ENCODE peak calls at places on chromosomes 7 and 10, in nine cellular contexts. S, C, B, N, R, U, J, I and W are unnamed samples.

GRCh38 chr10:133014416-133015210 is 72.2 kb upstream of the CFAP46 start:
- DNase-seq in S (no peak), I (no peak), J (no peak), C (no peak), R (no peak), N (no peak), U (no peak), B (no peak), W (no peak)

GRCh38 chr7:73799282-73800141 is 29.4 kb upstream of the CLDN3 start:
- DNase-seq in C (no peak), U (no peak), S (peak; percentile 24), B (peak; percentile 2), R (no peak), N (no peak), I (no peak), J (no peak), W (no peak)

GRCh38 chr10:101812606-101813005 is 5.6 kb downstream of the OGA start:
- DNase-seq in S (no peak), J (no peak), R (no peak), U (no peak), I (no peak), C (no peak), B (no peak), N (no peak), W (no peak)

GRCh38 chr7:57205000-57205399 is 72.8 kb upstream of the ZNF479 start:
- DNase-seq in J (no peak), I (no peak), C (no peak), S (no peak), U (no peak), N (no peak), B (no peak), R (no peak), W (no peak)

GRCh38 chr7:135414850-135415439 is 95.0 kb downstream of the CNOT4 start:
- DNase-seq in B (no peak), U (peak; percentile 21), N (peak; percentile 3), I (peak; percentile 68), J (no peak), R (no peak), C (no peak), S (peak; percentile 83), W (no peak)

GRCh38 chr7:55534262-55534915 is 37.9 kb downstream of the VOPP1 start:
- DNase-seq in N (peak; percentile 70), J (peak; percentile 65), I (peak; percentile 60), S (no peak), B (peak; percentile 78), R (peak; percentile 28), C (no peak), U (no peak), W (no peak)

GRCh38 chr7:139328375-139328774 is 12.8 kb upstream of the FMC1 start:
- DNase-seq in S (peak; percentile 20), B (no peak), N (peak; percentile 69), R (no peak), C (no peak), J (no peak), I (peak; percentile 55), U (peak; percentile 67), W (no peak)

GRCh38 chr7:128443817-128444216 is 11.9 kb upstream of the HILPDA start:
- DNase-seq in C (no peak), B (no peak), J (no peak), U (no peak), S (no peak), R (no peak), I (no peak), N (no peak), W (no peak)

GRCh38 chr7:106199813-106200364 is 84.9 kb downstream of the NAMPT start:
- DNase-seq in C (no peak), J (no peak), B (no peak), I (no peak), N (no peak), S (no peak), R (no peak), U (no peak), W (no peak)

GRCh38 chr7:34362621-34363020 is 295.4 kb upstream of the NPSR1 start:
- DNase-seq in C (no peak), R (no peak), I (no peak), U (no peak), B (no peak), J (no peak), N (no peak), S (no peak), W (no peak)

GRCh38 chr7:85750454-85750949 is 563.6 kb upstream of the SEMA3D start:
- DNase-seq in S (peak; percentile 54), I (peak; percentile 53), C (no peak), N (peak; percentile 24), R (no peak), B (no peak), U (no peak), J (no peak), W (no peak)

GRCh38 chr7:128210590-128211570 is 30.2 kb upstream of the LEP start:
- DNase-seq in I (no peak), C (no peak), R (no peak), N (no peak), B (peak; percentile 40), U (no peak), S (no peak), J (no peak), W (no peak)

GRCh38 chr7:12674861-12675260 is 12.6 kb upstream of the ARL4A start:
- DNase-seq in S (peak; percentile 51), I (peak; percentile 78), C (no peak), N (no peak), B (no peak), U (no peak), R (no peak), J (no peak), W (no peak)
- TF ChIP-seq CTCF in S (no peak), I (peak; percentile 36), C (peak; percentile 21), N (peak; percentile 26), B (no peak), U (peak; percentile 45), R (peak; percentile 58), J (no peak), W (peak; percentile 14)

GRCh38 chr7:30931927-30932540 is 20.4 kb downstream of the AQP1 start:
- DNase-seq in C (peak; percentile 88), U (no peak), J (peak; percentile 21), I (no peak), B (peak; percentile 52), N (no peak), R (no peak), S (no peak), W (no peak)
- H3K27ac ChIP-seq in C (peak overlapping the region; percentile 33), U (no peak overlapping the region), J (peak overlapping the region; percentile 66), I (no peak overlapping the region), B (peak overlapping the region; percentile 66), N (no peak overlapping the region), R (no peak overlapping the region), S (no peak overlapping the region), W (no peak overlapping the region)

DNA sequence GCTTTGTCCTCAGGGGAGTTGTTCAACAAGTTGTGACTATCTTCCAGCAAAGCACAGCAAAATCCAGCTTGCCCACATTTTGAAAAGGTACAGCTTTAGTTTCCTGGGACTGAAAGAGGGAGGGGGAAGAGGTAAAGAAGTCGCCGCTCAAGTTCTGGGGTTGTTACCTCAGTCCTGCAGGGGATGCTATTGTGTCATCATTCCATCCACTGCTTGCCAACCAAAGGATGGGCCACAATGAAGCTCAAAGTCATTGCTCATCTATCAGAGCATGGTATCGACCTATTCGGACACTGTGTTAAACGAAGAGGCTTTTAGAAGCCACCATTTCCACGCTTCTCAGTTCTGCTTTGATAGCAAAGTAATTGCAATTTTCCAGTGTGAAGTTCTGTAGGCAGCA is 34.3 kb downstream of the NPY start:
- DNase-seq in S (peak; percentile 31), C (no peak), N (peak; percentile 24), I (no peak), B (no peak), U (no peak), J (no peak), R (no peak), W (no peak)
- TF ChIP-seq CTCF in S (peak; percentile 18), C (no peak), N (no peak), I (no peak), B (no peak), U (peak; percentile 25), J (no peak), R (no peak), W (no peak)

GRCh38 chr7:5533821-5534367 is 110.3 kb upstream of the TNRC18 start:
- DNase-seq in J (no peak), R (no peak), N (no peak), U (no peak), I (peak; percentile 48), S (no peak), B (no peak), C (no peak), W (no peak)
- H3K27ac ChIP-seq in J (no peak overlapping the region), R (peak overlapping the region; percentile 80), N (peak overlapping the region; percentile 99), U (no peak overlapping the region), I (no peak overlapping the region), S (no peak overlapping the region), B (peak overlapping the region; percentile 95), C (peak overlapping the region; percentile 100), W (no peak overlapping the region)